ENCODE peak calls at places on chromosomes 11 and 22, in five cellular contexts. One of them, this sample, is unnamed.

GRCh38 chr11:96293583-96293982 is 49.4 kb downstream of the MAML2 start:
- DNase-seq in ovary: no peak
- DNase-seq in bronchial epithelial cell: no peak
- DNase-seq in IMR-90: no peak
- DNase-seq in hepatocyte: no peak
- DNase-seq in this sample: no peak

GRCh38 chr11:130269544-130269943 is 45.2 kb downstream of the ZBTB44 start:
- DNase-seq in ovary: no peak
- DNase-seq in bronchial epithelial cell: no peak
- DNase-seq in IMR-90: no peak
- DNase-seq in hepatocyte: no peak
- DNase-seq in this sample: no peak

GRCh38 chr22:35766654-35767580 is 49.2 kb downstream of the APOL5 start:
- DNase-seq in ovary: no peak
- DNase-seq in bronchial epithelial cell: peak; percentile 25
- DNase-seq in IMR-90: no peak
- DNase-seq in hepatocyte: no peak
- DNase-seq in this sample: no peak

GRCh38 chr11:96284401-96284800 is 58.6 kb downstream of the MAML2 start:
- DNase-seq in ovary: no peak
- DNase-seq in bronchial epithelial cell: no peak
- DNase-seq in IMR-90: no peak
- DNase-seq in hepatocyte: no peak
- DNase-seq in this sample: no peak

GRCh38 chr11:86070435-86071056 is 1.7 kb upstream of the PICALM start:
- DNase-seq in ovary: no peak
- DNase-seq in bronchial epithelial cell: no peak
- DNase-seq in IMR-90: no peak
- DNase-seq in hepatocyte: no peak
- DNase-seq in this sample: no peak

GRCh38 chr11:130774703-130775102 is 141.6 kb downstream of the SNX19 start:
- DNase-seq in ovary: no peak
- DNase-seq in bronchial epithelial cell: no peak
- DNase-seq in IMR-90: no peak
- DNase-seq in hepatocyte: no peak
- DNase-seq in this sample: no peak

GRCh38 chr11:129960216-129961214 is 42.1 kb downstream of the PRDM10 start:
- DNase-seq in ovary: no peak
- DNase-seq in bronchial epithelial cell: peak; percentile 83
- DNase-seq in IMR-90: peak; percentile 96
- DNase-seq in hepatocyte: peak; percentile 40
- DNase-seq in this sample: peak; percentile 39

GRCh38 chr11:58618215-58618614 is 4.2 kb upstream of the CNTF start:
- DNase-seq in ovary: no peak
- DNase-seq in bronchial epithelial cell: no peak
- DNase-seq in IMR-90: no peak
- DNase-seq in hepatocyte: no peak
- DNase-seq in this sample: no peak

GRCh38 chr11:58024601-58025091 is 965 bp downstream of the OR9Q1 start:
- DNase-seq in ovary: peak; percentile 40
- DNase-seq in bronchial epithelial cell: no peak
- DNase-seq in IMR-90: peak; percentile 60
- DNase-seq in hepatocyte: no peak
- DNase-seq in this sample: no peak

GRCh38 chr11:121714356-121714755 is 261.6 kb upstream of the SORL1-AS1 start:
- DNase-seq in ovary: no peak
- DNase-seq in bronchial epithelial cell: no peak
- DNase-seq in IMR-90: peak; percentile 72
- DNase-seq in hepatocyte: no peak
- DNase-seq in this sample: no peak

GRCh38 chr11:122756417-122756816 is 81.9 kb upstream of the CRTAM start:
- DNase-seq in ovary: no peak
- DNase-seq in bronchial epithelial cell: no peak
- DNase-seq in IMR-90: no peak
- DNase-seq in hepatocyte: no peak
- DNase-seq in this sample: no peak

GRCh38 chr11:1202154-1202775 is 20.6 kb upstream of the MUC5B start:
- DNase-seq in ovary: no peak
- DNase-seq in bronchial epithelial cell: no peak
- DNase-seq in IMR-90: no peak
- DNase-seq in hepatocyte: no peak
- DNase-seq in this sample: peak; percentile 45

GRCh38 chr11:19947521-19948114 is 212.7 kb downstream of the DBX1 start:
- DNase-seq in ovary: no peak
- DNase-seq in bronchial epithelial cell: no peak
- DNase-seq in IMR-90: no peak
- DNase-seq in hepatocyte: no peak
- DNase-seq in this sample: no peak

GRCh38 chr22:31566484-31566883 is 70.1 kb downstream of the SFI1 start:
- DNase-seq in ovary: no peak
- DNase-seq in bronchial epithelial cell: no peak
- DNase-seq in IMR-90: no peak
- DNase-seq in hepatocyte: no peak
- DNase-seq in this sample: no peak

GRCh38 chr11:33747969-33748368 is 11.7 kb upstream of the CD59 start:
- DNase-seq in ovary: no peak
- DNase-seq in bronchial epithelial cell: no peak
- DNase-seq in IMR-90: peak; percentile 79
- DNase-seq in hepatocyte: no peak
- DNase-seq in this sample: no peak

GRCh38 chr11:94134651-94135512 is 6.2 kb downstream of the PANX1 start:
- DNase-seq in ovary: peak; percentile 75
- DNase-seq in bronchial epithelial cell: peak; percentile 91
- DNase-seq in IMR-90: peak; percentile 96
- DNase-seq in hepatocyte: peak; percentile 50
- DNase-seq in this sample: no peak

GRCh38 chr11:83194284-83195175 is 1.0 kb downstream of the ANKRD42 start:
- DNase-seq in ovary: peak; percentile 66
- DNase-seq in bronchial epithelial cell: peak; percentile 76
- DNase-seq in IMR-90: peak; percentile 77
- DNase-seq in hepatocyte: peak; percentile 71
- DNase-seq in this sample: peak; percentile 71

GRCh38 chr22:41876675-41877074 is 38.2 kb downstream of the SHISA8 start:
- DNase-seq in ovary: no peak
- DNase-seq in bronchial epithelial cell: no peak
- DNase-seq in IMR-90: no peak
- DNase-seq in hepatocyte: no peak
- DNase-seq in this sample: no peak

GRCh38 chr11:15613231-15613630 is 498.5 kb downstream of the INSC start:
- DNase-seq in ovary: no peak
- DNase-seq in bronchial epithelial cell: no peak
- DNase-seq in IMR-90: peak; percentile 7
- DNase-seq in hepatocyte: no peak
- DNase-seq in this sample: no peak

GRCh38 chr11:25734592-25735211 is 597.2 kb upstream of the ANO3 start:
- DNase-seq in ovary: no peak
- DNase-seq in bronchial epithelial cell: peak; percentile 61
- DNase-seq in IMR-90: peak; percentile 19
- DNase-seq in hepatocyte: peak; percentile 45
- DNase-seq in this sample: peak; percentile 6

GRCh38 chr11:3902441-3902840 is 47.0 kb downstream of the STIM1 start:
- DNase-seq in ovary: no peak
- DNase-seq in bronchial epithelial cell: no peak
- DNase-seq in IMR-90: no peak
- DNase-seq in hepatocyte: no peak
- DNase-seq in this sample: no peak

GRCh38 chr11:45501277-45501979 is 164.0 kb downstream of the CHST1 start:
- DNase-seq in ovary: no peak
- DNase-seq in bronchial epithelial cell: no peak
- DNase-seq in IMR-90: no peak
- DNase-seq in hepatocyte: peak; percentile 60
- DNase-seq in this sample: no peak

GRCh38 chr11:124329787-124330478 is 9.9 kb upstream of the OR8D2 start:
- DNase-seq in ovary: no peak
- DNase-seq in bronchial epithelial cell: no peak
- DNase-seq in IMR-90: peak; percentile 2
- DNase-seq in hepatocyte: no peak
- DNase-seq in this sample: no peak

GRCh38 chr22:35609761-35610160 is 7.4 kb downstream of the MB start:
- DNase-seq in ovary: no peak
- DNase-seq in bronchial epithelial cell: no peak
- DNase-seq in IMR-90: no peak
- DNase-seq in hepatocyte: no peak
- DNase-seq in this sample: no peak

GRCh38 chr11:17822021-17822781 is 87.6 kb downstream of the KCNC1 start:
- DNase-seq in ovary: no peak
- DNase-seq in bronchial epithelial cell: peak; percentile 32
- DNase-seq in IMR-90: peak; percentile 82
- DNase-seq in hepatocyte: peak; percentile 18
- DNase-seq in this sample: no peak

GRCh38 chr11:95790933-95791247 is 592 bp downstream of the CEP57 start:
- DNase-seq in ovary: peak; percentile 82
- DNase-seq in bronchial epithelial cell: peak; percentile 70
- DNase-seq in IMR-90: peak; percentile 64
- DNase-seq in hepatocyte: peak; percentile 91
- DNase-seq in this sample: peak; percentile 88

GRCh38 chr11:92739020-92739419 is 230.4 kb upstream of the MTNR1B start:
- DNase-seq in ovary: no peak
- DNase-seq in bronchial epithelial cell: peak; percentile 5
- DNase-seq in IMR-90: peak; percentile 29
- DNase-seq in hepatocyte: no peak
- DNase-seq in this sample: no peak

GRCh38 chr11:67119577-67120391 is 721 bp downstream of the KDM2A start:
- DNase-seq in ovary: peak; percentile 31
- DNase-seq in bronchial epithelial cell: no peak
- DNase-seq in IMR-90: no peak
- DNase-seq in hepatocyte: peak; percentile 67
- DNase-seq in this sample: peak; percentile 55

GRCh38 chr11:134725939-134726639 is 314.0 kb upstream of the B3GAT1 start:
- DNase-seq in ovary: no peak
- DNase-seq in bronchial epithelial cell: no peak
- DNase-seq in IMR-90: no peak
- DNase-seq in hepatocyte: peak; percentile 48
- DNase-seq in this sample: no peak

GRCh38 chr22:30183861-30184278 is 62.7 kb downstream of the LIF start:
- DNase-seq in ovary: no peak
- DNase-seq in bronchial epithelial cell: no peak
- DNase-seq in IMR-90: peak; percentile 71
- DNase-seq in hepatocyte: no peak
- DNase-seq in this sample: no peak

GRCh38 chr11:77071671-77072605 is 5.2 kb downstream of the CAPN5 start:
- DNase-seq in ovary: peak; percentile 24
- DNase-seq in bronchial epithelial cell: peak; percentile 4
- DNase-seq in IMR-90: peak; percentile 37
- DNase-seq in hepatocyte: no peak
- DNase-seq in this sample: peak; percentile 39

GRCh38 chr11:84969103-84969502 is 658.0 kb downstream of the DLG2 start:
- DNase-seq in ovary: no peak
- DNase-seq in bronchial epithelial cell: no peak
- DNase-seq in IMR-90: no peak
- DNase-seq in hepatocyte: no peak
- DNase-seq in this sample: no peak

GRCh38 chr11:75273989-75274391 is 33.4 kb downstream of the TPBGL start:
- DNase-seq in ovary: no peak
- DNase-seq in bronchial epithelial cell: no peak
- DNase-seq in IMR-90: no peak
- DNase-seq in hepatocyte: no peak
- DNase-seq in this sample: no peak

DNA sequence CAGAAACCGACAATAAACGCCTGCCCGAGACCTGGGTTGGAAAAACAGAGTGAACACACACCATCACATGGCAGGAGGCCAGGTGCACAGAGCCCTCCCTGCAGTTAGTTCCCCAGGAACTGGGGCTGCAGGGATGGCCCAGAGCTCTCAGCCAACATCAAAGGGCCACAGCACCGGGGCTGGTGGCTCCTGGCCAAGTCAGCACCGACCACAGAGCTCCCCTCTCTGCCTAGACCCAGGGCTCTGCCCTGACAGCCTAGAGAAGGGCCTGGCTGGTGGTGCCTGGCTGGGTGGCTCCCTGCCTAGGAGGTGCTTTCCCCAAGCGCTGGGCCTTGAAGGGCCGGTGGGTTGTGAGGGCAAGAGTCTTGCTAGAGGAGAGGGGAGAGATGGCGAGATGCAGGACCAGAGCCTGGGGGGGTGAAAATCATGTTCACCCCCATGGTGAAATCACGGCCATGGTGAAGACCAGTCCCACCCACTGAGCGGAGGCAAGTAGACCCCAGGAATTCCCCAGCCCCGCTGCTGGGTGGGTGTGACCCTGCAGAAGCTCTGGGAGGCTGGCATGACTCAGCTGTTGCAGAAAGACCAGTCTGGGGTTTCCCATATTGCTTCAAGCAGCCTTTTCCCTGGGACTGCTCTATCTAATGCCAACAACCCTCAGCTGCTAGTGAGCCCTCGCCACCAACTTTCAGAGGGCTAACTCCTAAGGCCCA is 7.2 kb upstream of the BID start:
- DNase-seq in ovary: no peak
- DNase-seq in bronchial epithelial cell: peak; percentile 92
- DNase-seq in IMR-90: peak; percentile 94
- DNase-seq in hepatocyte: peak; percentile 71
- DNase-seq in this sample: no peak
- TF ChIP-seq CTCF in ovary: no peak
- TF ChIP-seq CTCF in bronchial epithelial cell: no peak
- TF ChIP-seq CTCF in IMR-90: peak; percentile 0
- TF ChIP-seq CTCF in hepatocyte: no peak
- TF ChIP-seq CTCF in this sample: no peak

GRCh38 chr11:9231848-9232177 is 33.3 kb downstream of the DENND5A start:
- DNase-seq in ovary: no peak
- DNase-seq in bronchial epithelial cell: no peak
- DNase-seq in IMR-90: peak; percentile 72
- DNase-seq in hepatocyte: no peak
- DNase-seq in this sample: no peak
- H3K36me3 ChIP-seq in ovary: no peaks in the 10 kb centered on the region
- H3K36me3 ChIP-seq in bronchial epithelial cell: no peaks in the 10 kb centered on the region
- H3K36me3 ChIP-seq in IMR-90: no peaks in the 10 kb centered on the region
- H3K36me3 ChIP-seq in hepatocyte: no peaks in the 10 kb centered on the region
- H3K36me3 ChIP-seq in this sample: no peaks in the 10 kb centered on the region

GRCh38 chr11:65071907-65072630 is 11.8 kb downstream of the CDCA5 start:
- DNase-seq in ovary: no peak
- DNase-seq in bronchial epithelial cell: no peak
- DNase-seq in IMR-90: no peak
- DNase-seq in hepatocyte: no peak
- DNase-seq in this sample: no peak
- TF ChIP-seq CTCF in ovary: no peak
- TF ChIP-seq CTCF in bronchial epithelial cell: no peak
- TF ChIP-seq CTCF in IMR-90: no peak
- TF ChIP-seq CTCF in hepatocyte: no peak
- TF ChIP-seq CTCF in this sample: no peak

DNA sequence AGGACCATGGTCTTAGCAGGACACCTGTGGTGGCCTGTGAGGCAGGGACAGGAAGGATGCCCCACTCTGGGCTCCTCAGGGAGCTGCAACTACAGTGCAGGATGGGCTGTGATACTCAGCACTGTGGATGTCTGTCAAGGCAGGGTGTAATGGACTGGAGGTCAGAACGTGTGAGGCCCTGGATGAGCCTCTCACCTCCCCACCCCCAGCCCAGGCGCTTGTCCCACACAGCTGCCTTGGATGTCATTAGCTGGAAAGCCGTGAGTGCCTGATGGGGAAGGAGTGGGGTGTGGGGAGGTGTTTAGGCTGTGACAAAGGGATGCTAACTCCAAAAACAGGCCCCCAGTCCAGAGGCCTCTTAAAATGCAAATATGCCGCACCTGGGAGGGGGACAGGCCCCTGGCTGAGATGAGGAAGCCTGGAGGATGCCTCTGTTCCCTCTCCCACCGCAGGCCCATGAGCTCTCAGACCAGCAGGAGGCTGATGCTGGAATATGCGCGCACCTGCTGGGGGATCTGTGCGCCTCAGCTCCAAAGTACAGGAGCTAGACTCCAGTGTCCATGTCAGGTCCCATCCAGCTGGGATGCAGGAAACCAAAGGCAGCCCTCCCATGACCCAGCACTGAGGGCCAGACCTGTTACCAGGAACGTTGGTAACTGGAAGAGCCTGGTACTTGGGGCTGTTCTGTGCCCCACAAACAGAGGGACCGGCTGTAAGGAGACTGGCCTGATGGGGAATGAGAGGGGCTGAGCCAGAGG is 25.1 kb downstream of the RSPH14 start:
- DNase-seq in ovary: peak; percentile 6
- DNase-seq in bronchial epithelial cell: no peak
- DNase-seq in IMR-90: no peak
- DNase-seq in hepatocyte: no peak
- DNase-seq in this sample: no peak
- H3K36me3 ChIP-seq in ovary: no peaks in the 10 kb centered on the region
- H3K36me3 ChIP-seq in bronchial epithelial cell: no peaks in the 10 kb centered on the region
- H3K36me3 ChIP-seq in IMR-90: no peaks in the 10 kb centered on the region
- H3K36me3 ChIP-seq in hepatocyte: no peaks in the 10 kb centered on the region
- H3K36me3 ChIP-seq in this sample: no peaks in the 10 kb centered on the region